ENCODE peak calls at places on chromosomes 3 and 15, in four cellular contexts. C is ascending aorta, M is thyroid gland, G is IMR-90. P is an unnamed sample.

GRCh38 chr3:71064976-71065763 is 518.4 kb downstream of the FOXP1 start:
- DNase-seq in C (peak; percentile 82), M (peak; percentile 74), G (peak; percentile 41), P (no peak)

GRCh38 chr15:94229591-94230365 is 1.6 kb upstream of the MCTP2 start:
- DNase-seq in M (no peak), G (no peak), C (no peak), P (peak; percentile 87)

GRCh38 chr3:105351821-105352220 is 14.9 kb upstream of the ALCAM start:
- DNase-seq in M (no peak), C (no peak), G (peak; percentile 77), P (peak; percentile 92)

GRCh38 chr3:51686512-51687215 is 15.6 kb downstream of the TEX264 start:
- DNase-seq in G (peak; percentile 8), C (peak; percentile 73), M (peak; percentile 47), P (no peak)

GRCh38 chr3:164806188-164806587 is 272.1 kb downstream of the SI start:
- DNase-seq in M (no peak), C (no peak), G (no peak), P (no peak)

GRCh38 chr3:53075743-53076140 is 29.9 kb upstream of the SFMBT1 start:
- DNase-seq in M (no peak), G (no peak), C (no peak), P (no peak)

GRCh38 chr3:47590212-47590611 is 11.5 kb upstream of the CSPG5 start:
- DNase-seq in G (no peak), M (no peak), C (no peak), P (no peak)

GRCh38 chr3:24829011-24829581 is 334.4 kb upstream of the THRB start:
- DNase-seq in M (peak; percentile 74), C (peak; percentile 74), G (no peak), P (no peak)

GRCh38 chr3:169914321-169914720 is 2.9 kb downstream of the SAMD7 start:
- DNase-seq in C (no peak), M (no peak), G (peak; percentile 22), P (no peak)

GRCh38 chr3:142603340-142603730 is 7.1 kb downstream of the PLS1 start:
- DNase-seq in G (no peak), C (no peak), M (no peak), P (no peak)

GRCh38 chr15:73983211-73983727 is 8.8 kb downstream of the STOML1 start:
- DNase-seq in G (peak; percentile 77), M (peak; percentile 92), C (peak; percentile 81), P (peak; percentile 68)

GRCh38 chr3:58350627-58351013 is 17.9 kb downstream of the PXK start:
- DNase-seq in C (no peak), M (no peak), G (peak; percentile 72), P (no peak)

GRCh38 chr3:8660271-8660731 is 15.7 kb upstream of the SSUH2 start:
- DNase-seq in C (no peak), M (peak; percentile 16), G (peak; percentile 66), P (no peak)

GRCh38 chr15:36888018-36888992 is 212.0 kb downstream of the MEIS2 start:
- DNase-seq in G (no peak), C (no peak), M (no peak), P (no peak)

GRCh38 chr3:16311960-16312451 is 47.0 kb downstream of the OXNAD1 start:
- DNase-seq in C (peak; percentile 77), G (no peak), M (no peak), P (no peak)

GRCh38 chr15:74604983-74605809 is 10.4 kb upstream of the CLK3 start:
- DNase-seq in M (no peak), G (no peak), C (no peak), P (no peak)

GRCh38 chr3:196661400-196661799 is 21.9 kb downstream of the NRROS start:
- DNase-seq in M (no peak), C (no peak), G (no peak), P (no peak)

GRCh38 chr3:146975476-146975875 is 370.3 kb upstream of the PLSCR5 start:
- DNase-seq in M (no peak), C (no peak), G (no peak), P (no peak)

GRCh38 chr3:82067420-82067819 is 306.0 kb upstream of the GBE1 start:
- DNase-seq in C (no peak), M (no peak), G (no peak), P (no peak)

GRCh38 chr15:99547474-99547873 is 18.3 kb upstream of the MEF2A start:
- DNase-seq in G (no peak), M (no peak), C (no peak), P (no peak)

GRCh38 chr15:99446565-99447496 is 119.0 kb upstream of the MEF2A start:
- DNase-seq in G (no peak), M (peak; percentile 59), C (peak; percentile 62), P (no peak)

GRCh38 chr3:127747751-127748521 is 74.4 kb downstream of the MGLL start:
- DNase-seq in C (peak; percentile 95), M (peak; percentile 26), G (peak; percentile 95), P (peak; percentile 75)

GRCh38 chr15:42737529-42738328 is 801 bp upstream of the CDAN1 start:
- DNase-seq in M (no peak), C (no peak), G (peak; percentile 4), P (peak; percentile 23)

GRCh38 chr15:77889009-77889806 is 188.3 kb downstream of the TBC1D2B start:
- DNase-seq in C (peak; percentile 78), M (no peak), G (no peak), P (no peak)

DNA sequence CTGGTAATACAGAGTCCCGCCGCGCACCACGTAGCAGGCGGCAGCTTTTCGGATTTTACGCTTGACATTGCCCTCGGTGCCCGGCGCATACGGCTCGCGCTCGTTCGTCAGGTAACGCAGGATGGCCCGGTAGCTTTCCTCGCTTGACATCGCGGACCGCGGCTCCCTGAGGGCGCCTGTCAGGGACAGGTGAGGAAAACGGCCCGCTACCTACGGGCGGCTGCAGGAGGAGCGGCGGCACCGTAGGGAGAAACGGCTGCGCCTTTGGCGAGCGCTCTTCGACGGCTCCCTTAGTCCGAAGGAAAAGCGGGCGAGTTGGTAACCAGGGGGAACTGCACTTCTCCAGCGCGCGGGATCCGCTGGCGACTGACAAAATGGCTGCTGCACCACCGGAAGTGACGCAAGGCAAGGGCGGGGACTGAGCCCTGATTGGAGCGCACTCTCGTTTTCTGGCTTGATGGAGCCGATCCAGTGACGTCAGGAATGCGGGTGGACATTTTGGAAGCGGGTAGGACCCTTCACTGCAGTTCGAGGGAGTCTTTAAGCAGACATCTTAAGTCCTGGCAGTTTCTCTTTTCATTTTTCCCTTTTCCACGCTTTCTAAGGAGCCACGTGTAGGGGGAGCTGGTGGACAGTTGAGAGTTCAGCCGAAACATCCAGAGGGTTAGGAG is at the start of gene ZBTB11:
- DNase-seq in C (peak; percentile 100), G (peak; percentile 100), M (peak; percentile 100), P (peak; percentile 98)
- TF ChIP-seq CTCF in C (peak; percentile 45), G (peak; percentile 76), M (peak; percentile 59), P (peak; percentile 86)

GRCh38 chr3:25906132-25906906 is 116.4 kb downstream of the OXSM start:
- DNase-seq in C (no peak), G (peak; percentile 16), M (no peak), P (no peak)
- H3K27ac ChIP-seq in C (peak overlapping the region; percentile 8), G (no peak overlapping the region), M (no peak overlapping the region), P (no peak overlapping the region)

DNA sequence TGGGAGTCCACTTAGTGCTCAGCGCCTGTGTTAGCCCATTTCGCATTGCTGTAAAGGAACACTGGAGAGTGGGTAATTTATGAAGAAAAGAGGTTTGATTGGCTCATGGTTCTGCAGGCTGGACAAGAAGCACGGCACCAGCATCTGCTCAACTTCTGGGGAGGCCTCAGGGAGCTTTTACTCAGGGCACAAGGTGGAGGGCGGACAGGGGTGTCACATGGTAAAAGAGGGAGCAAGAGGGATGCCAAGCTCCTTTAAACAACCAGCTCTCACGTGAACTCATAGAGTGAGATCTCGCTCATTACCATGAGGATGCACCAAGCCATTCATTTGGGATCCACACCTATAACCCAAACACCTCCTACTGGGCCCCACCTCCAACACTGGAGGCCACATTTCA is 181.4 kb upstream of the TLE3 start:
- DNase-seq in M (no peak), C (no peak), G (no peak), P (no peak)
- TF ChIP-seq CTCF in M (no peak), C (no peak), G (no peak), P (no peak)

DNA sequence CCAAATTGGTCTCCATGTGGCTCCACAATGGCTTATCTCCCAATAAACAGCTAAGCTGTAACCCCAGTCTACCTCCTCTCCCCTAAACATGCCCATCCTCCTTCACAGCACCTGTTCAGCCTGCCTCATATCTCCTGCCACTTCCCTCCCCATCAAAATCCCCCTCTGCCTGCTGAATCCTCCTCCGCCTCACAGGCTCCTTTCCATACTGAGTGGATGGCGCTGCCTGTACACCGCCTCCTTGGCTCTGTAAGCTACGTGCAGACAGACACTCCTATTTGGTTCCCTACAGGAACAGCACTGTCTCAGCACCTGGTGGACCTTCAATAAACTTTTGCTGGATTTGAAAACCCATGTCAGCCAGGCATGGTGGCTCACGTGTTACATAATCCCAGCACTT is 53.7 kb downstream of the ADCY5 start:
- DNase-seq in C (no peak), G (no peak), M (no peak), P (no peak)
- H3K27ac ChIP-seq in C (peak overlapping the region; percentile 90), G (no peak overlapping the region), M (no peak overlapping the region), P (no peak overlapping the region)

GRCh38 chr3:21170964-21171363 is 580.0 kb downstream of the ZNF385D start:
- DNase-seq in G (no peak), M (no peak), C (no peak), P (no peak)
- TF ChIP-seq CTCF in G (no peak), M (no peak), C (no peak), P (peak; percentile 38)

GRCh38 chr3:19945405-19946290 is 1.2 kb upstream of the RAB5A start:
- DNase-seq in M (no peak), G (no peak), C (no peak), P (peak; percentile 2)
- H3K27ac ChIP-seq in M (no peak overlapping the region), G (peak overlapping the region; percentile 84), C (peak overlapping the region; percentile 100), P (peak overlapping the region; percentile 86)